ENCODE peak calls at places on chromosomes 1 and 21, in nine cellular contexts. One of them, this sample, is unnamed.

GRCh38 chr1:169493251-169493650 is 7.5 kb upstream of the SLC19A2 start:
- DNase-seq in brain microvascular endothelial cell: no peak
- DNase-seq in heart left ventricle: no peak
- DNase-seq in ovary: no peak
- DNase-seq in uterus: no peak
- DNase-seq in heart right ventricle: no peak
- DNase-seq in endodermal cell: no peak
- DNase-seq in stomach: no peak
- DNase-seq in H1: no peak
- DNase-seq in this sample: no peak

GRCh38 chr21:25910809-25911208 is 176.0 kb downstream of the GABPA start:
- DNase-seq in brain microvascular endothelial cell: no peak
- DNase-seq in heart left ventricle: no peak
- DNase-seq in ovary: no peak
- DNase-seq in uterus: no peak
- DNase-seq in heart right ventricle: no peak
- DNase-seq in endodermal cell: no peak
- DNase-seq in stomach: no peak
- DNase-seq in H1: no peak
- DNase-seq in this sample: no peak

GRCh38 chr1:204846546-204846945 is 24.1 kb upstream of the NFASC start:
- DNase-seq in brain microvascular endothelial cell: no peak
- DNase-seq in heart left ventricle: no peak
- DNase-seq in ovary: no peak
- DNase-seq in uterus: no peak
- DNase-seq in heart right ventricle: no peak
- DNase-seq in endodermal cell: no peak
- DNase-seq in stomach: no peak
- DNase-seq in H1: no peak
- DNase-seq in this sample: no peak

GRCh38 chr1:17405898-17406759 is 33.3 kb downstream of the RCC2 start:
- DNase-seq in brain microvascular endothelial cell: peak
- DNase-seq in heart left ventricle: peak
- DNase-seq in ovary: peak
- DNase-seq in uterus: peak
- DNase-seq in heart right ventricle: peak
- DNase-seq in endodermal cell: peak
- DNase-seq in stomach: peak
- DNase-seq in H1: peak
- DNase-seq in this sample: peak

GRCh38 chr21:44337428-44337827 is 1.8 kb downstream of the CFAP410 start:
- DNase-seq in brain microvascular endothelial cell: no peak
- DNase-seq in heart left ventricle: no peak
- DNase-seq in ovary: no peak
- DNase-seq in uterus: no peak
- DNase-seq in heart right ventricle: no peak
- DNase-seq in endodermal cell: no peak
- DNase-seq in stomach: no peak
- DNase-seq in H1: no peak
- DNase-seq in this sample: no peak

GRCh38 chr1:28981170-28981569 is 66.8 kb downstream of the EPB41 start:
- DNase-seq in brain microvascular endothelial cell: no peak
- DNase-seq in heart left ventricle: no peak
- DNase-seq in ovary: no peak
- DNase-seq in uterus: no peak
- DNase-seq in heart right ventricle: no peak
- DNase-seq in endodermal cell: no peak
- DNase-seq in stomach: no peak
- DNase-seq in H1: no peak
- DNase-seq in this sample: no peak

GRCh38 chr21:34801519-34802132 is 132.8 kb downstream of the CLIC6 start:
- DNase-seq in brain microvascular endothelial cell: no peak
- DNase-seq in heart left ventricle: no peak
- DNase-seq in ovary: no peak
- DNase-seq in uterus: no peak
- DNase-seq in heart right ventricle: no peak
- DNase-seq in endodermal cell: peak
- DNase-seq in stomach: no peak
- DNase-seq in H1: no peak
- DNase-seq in this sample: no peak

GRCh38 chr1:24541711-24542346 is 14.1 kb upstream of the NCMAP start:
- DNase-seq in brain microvascular endothelial cell: no peak
- DNase-seq in heart left ventricle: no peak
- DNase-seq in ovary: no peak
- DNase-seq in uterus: no peak
- DNase-seq in heart right ventricle: peak
- DNase-seq in endodermal cell: peak
- DNase-seq in stomach: peak
- DNase-seq in H1: peak
- DNase-seq in this sample: no peak

GRCh38 chr1:235883261-235883927 is 16.7 kb upstream of the LYST start:
- DNase-seq in brain microvascular endothelial cell: peak
- DNase-seq in heart left ventricle: peak
- DNase-seq in ovary: peak
- DNase-seq in uterus: peak
- DNase-seq in heart right ventricle: peak
- DNase-seq in endodermal cell: no peak
- DNase-seq in stomach: peak
- DNase-seq in H1: no peak
- DNase-seq in this sample: peak

GRCh38 chr1:64038119-64038518 is 165.3 kb upstream of the UBE2U start:
- DNase-seq in brain microvascular endothelial cell: no peak
- DNase-seq in heart left ventricle: no peak
- DNase-seq in ovary: no peak
- DNase-seq in uterus: no peak
- DNase-seq in heart right ventricle: no peak
- DNase-seq in endodermal cell: no peak
- DNase-seq in stomach: no peak
- DNase-seq in H1: no peak
- DNase-seq in this sample: no peak

GRCh38 chr1:44571712-44572571 is 102.3 kb downstream of the TMEM53 start:
- DNase-seq in brain microvascular endothelial cell: no peak
- DNase-seq in heart left ventricle: no peak
- DNase-seq in ovary: no peak
- DNase-seq in uterus: no peak
- DNase-seq in heart right ventricle: no peak
- DNase-seq in endodermal cell: no peak
- DNase-seq in stomach: no peak
- DNase-seq in H1: no peak
- DNase-seq in this sample: no peak

DNA sequence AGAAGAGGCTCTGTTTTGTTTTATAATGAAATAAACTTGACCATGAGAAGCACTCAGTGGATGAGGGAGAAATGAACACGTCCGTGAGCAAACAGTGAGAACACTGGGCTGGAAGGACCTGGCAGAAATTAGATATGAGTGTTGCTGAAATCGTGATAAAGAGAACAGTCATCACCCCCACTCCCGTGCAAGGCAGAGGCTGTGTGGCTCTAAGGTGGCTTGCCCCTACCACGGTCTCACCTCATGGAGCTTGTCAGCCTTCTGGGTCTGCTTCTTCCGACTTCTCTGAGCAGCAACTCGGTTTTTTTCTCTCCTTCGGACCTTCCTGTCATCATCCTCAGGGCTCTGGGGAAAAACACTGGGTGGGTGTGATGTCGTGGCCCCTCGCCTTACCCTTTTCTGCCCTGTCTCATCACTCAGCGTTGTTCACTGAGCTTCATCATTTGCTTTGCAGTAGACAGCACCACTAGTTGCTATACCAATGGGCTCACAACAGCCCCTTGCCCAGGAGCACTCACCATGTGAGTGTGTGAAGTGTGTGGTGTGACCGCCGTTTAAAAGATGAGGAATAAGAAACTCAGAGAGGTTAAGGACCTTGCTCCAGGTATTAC is 2.8 kb downstream of the BATF3 start:
- DNase-seq in brain microvascular endothelial cell: no peak
- DNase-seq in heart left ventricle: no peak
- DNase-seq in ovary: no peak
- DNase-seq in uterus: no peak
- DNase-seq in heart right ventricle: no peak
- DNase-seq in endodermal cell: no peak
- DNase-seq in stomach: no peak
- DNase-seq in H1: no peak
- DNase-seq in this sample: no peak
- H3K4me3 ChIP-seq in brain microvascular endothelial cell: no peak
- H3K4me3 ChIP-seq in heart left ventricle: no peak
- H3K4me3 ChIP-seq in ovary: no peak
- H3K4me3 ChIP-seq in uterus: no peak
- H3K4me3 ChIP-seq in heart right ventricle: no peak
- H3K4me3 ChIP-seq in endodermal cell: no peak
- H3K4me3 ChIP-seq in stomach: no peak
- H3K4me3 ChIP-seq in H1: no peak
- H3K4me3 ChIP-seq in this sample: no peak

DNA sequence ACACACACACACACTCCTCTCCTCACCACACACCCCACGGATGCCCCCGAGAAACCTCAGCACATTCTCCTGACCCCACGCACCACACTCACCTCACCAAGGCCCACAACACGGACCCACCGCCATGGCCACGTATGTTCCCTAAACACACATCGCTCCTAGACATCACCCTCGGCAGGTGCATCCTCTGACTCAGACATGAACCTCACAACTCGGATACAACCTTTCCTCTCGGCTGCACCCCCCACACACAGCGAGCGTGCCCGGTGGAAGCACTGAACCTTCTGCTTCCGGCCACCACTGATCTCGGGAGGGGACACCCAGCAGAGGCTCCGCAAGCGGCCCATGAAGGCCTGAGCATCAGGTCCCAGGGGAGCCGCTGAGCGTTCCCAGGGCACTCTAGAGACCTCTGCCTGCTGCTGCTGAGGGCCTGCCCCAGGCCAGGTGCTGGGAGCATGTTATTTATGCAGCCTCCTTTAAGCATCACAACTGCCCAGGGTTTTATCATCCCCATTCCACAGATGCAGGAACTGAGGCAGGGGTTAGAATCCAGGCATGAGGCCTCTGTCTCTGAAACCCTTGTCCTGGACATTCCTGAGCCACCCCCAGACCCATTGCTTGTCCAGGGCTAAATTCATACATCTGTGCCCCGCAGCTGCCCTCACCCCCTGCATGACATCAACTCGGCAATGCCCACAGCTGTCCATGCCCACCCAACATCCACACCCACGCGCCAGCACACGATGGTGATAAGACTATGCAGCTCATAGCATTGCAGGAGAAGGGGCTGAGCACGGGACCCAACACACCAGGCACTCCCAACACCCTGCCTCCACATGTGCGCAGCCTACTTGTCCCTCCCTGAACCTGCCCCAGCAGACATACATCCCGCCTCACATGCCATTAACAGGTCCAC is 27.0 kb downstream of the SDC3 start:
- DNase-seq in brain microvascular endothelial cell: no peak
- DNase-seq in heart left ventricle: no peak
- DNase-seq in ovary: no peak
- DNase-seq in uterus: no peak
- DNase-seq in heart right ventricle: no peak
- DNase-seq in endodermal cell: no peak
- DNase-seq in stomach: no peak
- DNase-seq in H1: no peak
- DNase-seq in this sample: no peak
- H3K27ac ChIP-seq in brain microvascular endothelial cell: no peak
- H3K27ac ChIP-seq in heart left ventricle: no peak
- H3K27ac ChIP-seq in ovary: no peak
- H3K27ac ChIP-seq in uterus: no peak
- H3K27ac ChIP-seq in heart right ventricle: no peak
- H3K27ac ChIP-seq in endodermal cell: no peak
- H3K27ac ChIP-seq in stomach: no peak
- H3K27ac ChIP-seq in H1: no peak
- H3K27ac ChIP-seq in this sample: no peak

GRCh38 chr1:197927908-197928665 is 10.9 kb downstream of the LHX9 start:
- DNase-seq in brain microvascular endothelial cell: no peak
- DNase-seq in heart left ventricle: no peak
- DNase-seq in ovary: no peak
- DNase-seq in uterus: no peak
- DNase-seq in heart right ventricle: no peak
- DNase-seq in endodermal cell: no peak
- DNase-seq in stomach: no peak
- DNase-seq in H1: no peak
- DNase-seq in this sample: no peak

GRCh38 chr1:197933016-197933415 is 15.8 kb downstream of the LHX9 start:
- DNase-seq in brain microvascular endothelial cell: no peak
- DNase-seq in heart left ventricle: no peak
- DNase-seq in ovary: no peak
- DNase-seq in uterus: no peak
- DNase-seq in heart right ventricle: no peak
- DNase-seq in endodermal cell: no peak
- DNase-seq in stomach: no peak
- DNase-seq in H1: no peak
- DNase-seq in this sample: no peak

GRCh38 chr1:197933647-197934046 is 16.5 kb downstream of the LHX9 start:
- DNase-seq in brain microvascular endothelial cell: no peak
- DNase-seq in heart left ventricle: no peak
- DNase-seq in ovary: no peak
- DNase-seq in uterus: no peak
- DNase-seq in heart right ventricle: no peak
- DNase-seq in endodermal cell: no peak
- DNase-seq in stomach: no peak
- DNase-seq in H1: no peak
- DNase-seq in this sample: no peak

GRCh38 chr1:197924516-197925123 is 7.4 kb downstream of the LHX9 start:
- DNase-seq in brain microvascular endothelial cell: no peak
- DNase-seq in heart left ventricle: no peak
- DNase-seq in ovary: peak
- DNase-seq in uterus: no peak
- DNase-seq in heart right ventricle: no peak
- DNase-seq in endodermal cell: peak
- DNase-seq in stomach: no peak
- DNase-seq in H1: no peak
- DNase-seq in this sample: peak

GRCh38 chr1:197928849-197929336 is 11.7 kb downstream of the LHX9 start:
- DNase-seq in brain microvascular endothelial cell: no peak
- DNase-seq in heart left ventricle: no peak
- DNase-seq in ovary: no peak
- DNase-seq in uterus: no peak
- DNase-seq in heart right ventricle: no peak
- DNase-seq in endodermal cell: peak
- DNase-seq in stomach: no peak
- DNase-seq in H1: no peak
- DNase-seq in this sample: no peak
- H3K4me3 ChIP-seq in brain microvascular endothelial cell: peak
- H3K4me3 ChIP-seq in heart left ventricle: no peak
- H3K4me3 ChIP-seq in ovary: no peak
- H3K4me3 ChIP-seq in uterus: no peak
- H3K4me3 ChIP-seq in heart right ventricle: no peak
- H3K4me3 ChIP-seq in endodermal cell: peak
- H3K4me3 ChIP-seq in stomach: no peak
- H3K4me3 ChIP-seq in H1: peak
- H3K4me3 ChIP-seq in this sample: no peak

DNA sequence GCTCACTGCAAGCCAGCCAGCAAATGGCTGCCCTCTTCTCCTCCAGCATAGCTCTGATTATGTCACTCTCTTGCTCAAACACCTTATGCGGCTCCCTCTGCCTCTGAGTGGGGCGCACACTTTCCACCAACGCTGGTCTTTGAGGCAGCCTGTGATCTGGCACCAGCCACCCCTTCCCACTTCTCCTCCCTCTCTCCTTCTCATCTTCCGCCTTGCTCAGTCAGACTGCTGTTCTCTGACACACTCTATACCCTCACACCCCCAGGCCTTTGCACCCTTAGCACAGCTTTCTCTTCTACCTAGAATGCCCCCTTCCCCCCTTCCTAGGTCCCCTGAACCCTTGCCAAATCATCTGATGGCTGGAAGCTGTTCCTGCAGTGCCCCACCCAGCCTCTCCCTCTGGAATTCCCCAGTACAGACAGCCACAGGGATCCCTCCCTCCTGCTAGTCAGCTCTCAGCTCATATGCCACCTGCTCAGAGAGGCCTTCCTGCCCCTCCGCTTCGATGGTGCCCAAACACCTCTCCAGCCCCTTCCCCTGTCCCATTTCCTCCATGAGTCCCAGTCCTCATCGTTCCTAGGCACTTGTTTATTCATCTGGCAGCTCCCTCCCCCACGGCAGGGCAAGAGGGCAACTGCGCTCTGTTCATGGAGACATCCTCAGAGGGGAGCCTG is 21.8 kb upstream of the PEF1 start:
- DNase-seq in brain microvascular endothelial cell: no peak
- DNase-seq in heart left ventricle: no peak
- DNase-seq in ovary: no peak
- DNase-seq in uterus: no peak
- DNase-seq in heart right ventricle: no peak
- DNase-seq in endodermal cell: peak
- DNase-seq in stomach: peak
- DNase-seq in H1: no peak
- DNase-seq in this sample: peak
- H3K27ac ChIP-seq in brain microvascular endothelial cell: no peak
- H3K27ac ChIP-seq in heart left ventricle: no peak
- H3K27ac ChIP-seq in ovary: no peak
- H3K27ac ChIP-seq in uterus: peak
- H3K27ac ChIP-seq in heart right ventricle: peak
- H3K27ac ChIP-seq in endodermal cell: no peak
- H3K27ac ChIP-seq in stomach: peak
- H3K27ac ChIP-seq in H1: peak
- H3K27ac ChIP-seq in this sample: peak

This sample was measured in prostate gland.